ENCODE peak calls at places on chromosomes 6 and 20, in five cellular contexts. X, P, V, Q and E are unnamed samples.

GRCh38 chr6:80357674-80358073 is 251.2 kb downstream of the BCKDHB start:
- DNase-seq in X (no peak), P (no peak), V (no peak), Q (no peak), E (peak; percentile 92)

GRCh38 chr20:39893013-39893685 is 795.9 kb downstream of the MAFB start:
- DNase-seq in P (no peak), V (no peak), X (no peak), Q (peak; percentile 77), E (peak; percentile 82)

GRCh38 chr20:1946442-1946761 is 47.5 kb downstream of the PDYN start:
- DNase-seq in P (no peak), X (no peak), Q (no peak), V (no peak), E (no peak)

GRCh38 chr6:160992323-160993314 is 1.1 kb downstream of the MAP3K4 start:
- DNase-seq in V (peak; percentile 66), X (peak; percentile 79), P (peak; percentile 48), Q (peak; percentile 60), E (peak; percentile 80)

GRCh38 chr20:24718277-24718676 is 230.8 kb upstream of the CST7 start:
- DNase-seq in X (no peak), Q (no peak), V (no peak), P (no peak), E (no peak)

GRCh38 chr6:170134077-170135040 is 156.5 kb downstream of the DLL1 start:
- DNase-seq in V (no peak), P (peak; percentile 14), X (no peak), Q (no peak), E (no peak)

GRCh38 chr20:49775229-49775693 is 37.4 kb upstream of the SLC9A8 start:
- DNase-seq in X (no peak), P (peak; percentile 30), V (peak; percentile 85), Q (peak; percentile 48), E (peak; percentile 69)

GRCh38 chr20:19726126-19726525 is 31.9 kb upstream of the RIN2 start:
- DNase-seq in X (no peak), Q (no peak), P (no peak), V (no peak), E (peak; percentile 34)

GRCh38 chr6:26554669-26555504 is 16.7 kb downstream of the HMGN4 start:
- DNase-seq in V (no peak), P (no peak), Q (no peak), X (no peak), E (peak; percentile 68)

GRCh38 chr6:30061766-30062458 is 847 bp downstream of the POLR1H start:
- DNase-seq in X (no peak), V (peak; percentile 16), Q (no peak), P (peak; percentile 22), E (peak; percentile 22)

GRCh38 chr6:17907467-17908229 is 79.8 kb downstream of the KIF13A start:
- DNase-seq in P (peak; percentile 45), V (peak; percentile 80), X (no peak), Q (peak; percentile 93), E (peak; percentile 99)

GRCh38 chr6:142700032-142700431 is 244.9 kb downstream of the HIVEP2 start:
- DNase-seq in Q (no peak), P (no peak), V (no peak), X (no peak), E (no peak)

GRCh38 chr6:22954749-22955385 is 385.5 kb downstream of the HDGFL1 start:
- DNase-seq in X (no peak), P (no peak), Q (no peak), V (no peak), E (no peak)

GRCh38 chr6:170122676-170123075 is 168.2 kb downstream of the DLL1 start:
- DNase-seq in P (no peak), Q (no peak), V (no peak), X (no peak), E (no peak)

GRCh38 chr20:46894971-46895905 is 595 bp downstream of the EYA2 start:
- DNase-seq in V (no peak), Q (no peak), X (peak; percentile 64), P (no peak), E (peak; percentile 22)

GRCh38 chr20:3011752-3012151 is 31.7 kb upstream of the GNRH2 start:
- DNase-seq in V (no peak), P (no peak), Q (no peak), X (no peak), E (no peak)

GRCh38 chr20:50266293-50267040 is 75.8 kb downstream of the CEBPB start:
- DNase-seq in P (no peak), Q (no peak), V (no peak), X (no peak), E (no peak)

GRCh38 chr6:156697224-156697623 is 80.0 kb upstream of the ARID1B start:
- DNase-seq in V (no peak), X (no peak), P (no peak), Q (no peak), E (no peak)

GRCh38 chr6:106620931-106621672 is 8.2 kb downstream of the RTN4IP1 start:
- DNase-seq in X (no peak), Q (peak; percentile 16), P (no peak), V (no peak), E (no peak)

GRCh38 chr6:107106165-107106564 is 9.2 kb downstream of the BEND3 start:
- DNase-seq in Q (no peak), X (peak; percentile 34), V (no peak), P (no peak), E (no peak)

GRCh38 chr6:127420558-127420957 is 38.6 kb downstream of the KIAA0408 start:
- DNase-seq in V (peak; percentile 64), Q (peak; percentile 85), X (peak; percentile 57), P (peak; percentile 53), E (peak; percentile 88)

GRCh38 chr6:154247119-154247814 is 109.3 kb downstream of the IPCEF1 start:
- DNase-seq in V (no peak), X (peak; percentile 4), Q (no peak), P (no peak), E (no peak)

GRCh38 chr6:113381957-113382356 is 475.2 kb upstream of the MARCKS start:
- DNase-seq in P (peak; percentile 22), X (peak; percentile 18), V (no peak), Q (peak; percentile 56), E (peak; percentile 82)

GRCh38 chr20:34096699-34097420 is 15.2 kb downstream of the EIF2S2 start:
- DNase-seq in Q (no peak), P (no peak), X (no peak), V (no peak), E (no peak)

GRCh38 chr20:63083831-63084562 is 77.2 kb upstream of the BHLHE23 start:
- DNase-seq in V (no peak), P (no peak), Q (no peak), X (no peak), E (no peak)

GRCh38 chr20:53738039-53738944 is 144.7 kb upstream of the ZNF217 start:
- DNase-seq in X (peak; percentile 86), V (peak; percentile 70), P (peak; percentile 82), Q (no peak), E (peak; percentile 98)

GRCh38 chr20:58349586-58349985 is 39.4 kb upstream of the VAPB start:
- DNase-seq in X (no peak), P (no peak), Q (peak; percentile 51), V (no peak), E (peak; percentile 54)

GRCh38 chr20:62814060-62814708 is 2.7 kb upstream of the COL9A3 start:
- DNase-seq in P (no peak), X (no peak), V (no peak), Q (no peak), E (no peak)

GRCh38 chr20:1775117-1775516 is 117.5 kb upstream of the SIRPG start:
- DNase-seq in Q (no peak), X (no peak), P (no peak), V (no peak), E (peak; percentile 53)

GRCh38 chr6:21915707-21916399 is 322.3 kb downstream of the SOX4 start:
- DNase-seq in X (no peak), P (no peak), V (no peak), Q (peak; percentile 12), E (peak; percentile 60)

DNA sequence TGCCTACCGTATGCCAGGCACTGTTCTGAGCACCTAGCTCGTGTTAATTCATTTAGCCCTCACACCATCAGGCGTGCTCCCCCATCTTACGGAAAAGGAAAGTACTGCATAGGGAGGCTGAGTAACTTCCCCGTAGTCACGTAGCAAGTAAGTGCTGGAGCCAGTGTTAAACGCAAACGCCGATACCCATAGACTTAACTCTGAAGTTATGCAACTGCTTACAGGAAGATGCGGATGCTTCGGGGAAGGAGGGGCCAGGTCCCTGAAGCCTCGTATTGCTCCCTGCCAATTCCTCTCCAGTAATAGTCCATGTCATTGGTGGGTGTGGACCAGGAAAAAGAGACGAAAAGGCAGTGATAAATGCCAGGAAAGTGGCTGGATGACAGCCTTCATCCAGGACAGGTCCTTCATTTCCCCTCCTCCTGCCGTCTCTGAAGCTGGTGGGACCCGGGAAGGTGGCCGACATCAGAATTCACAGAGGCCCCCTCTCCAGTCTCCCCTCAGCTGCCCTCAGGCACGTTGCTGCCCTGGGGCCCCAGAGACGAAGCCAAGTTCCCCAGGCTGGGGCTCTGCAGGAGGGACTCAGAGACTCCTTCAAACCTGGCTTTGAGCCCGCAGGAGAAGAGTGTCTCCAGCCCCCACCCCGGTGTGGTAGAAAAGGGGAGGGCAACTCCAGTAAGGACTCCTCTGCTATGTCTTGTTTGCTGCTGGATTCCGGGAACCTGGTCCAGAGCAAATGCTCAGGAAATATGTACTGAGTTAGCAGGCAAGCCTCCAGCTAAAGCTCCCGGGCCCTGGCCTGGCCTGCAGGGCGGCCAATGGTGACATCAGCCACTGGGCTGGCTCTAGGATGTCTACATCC is 37.7 kb downstream of the RAB44 start:
- DNase-seq in P (peak; percentile 53), Q (peak; percentile 33), X (peak; percentile 26), V (peak; percentile 82), E (peak; percentile 90)
- TF ChIP-seq CTCF in P (no peak), Q (no peak), X (peak; percentile 21), V (peak; percentile 29), E (peak; percentile 42)

GRCh38 chr20:52105573-52106422 is 85.8 kb downstream of the ZFP64 start:
- DNase-seq in Q (no peak), P (no peak), X (peak; percentile 47), V (no peak), E (peak; percentile 21)
- H3K4me3 ChIP-seq in Q (peak overlapping the region; percentile 73), P (peak overlapping the region; percentile 26), X (peak overlapping the region; percentile 24), V (peak overlapping the region; percentile 22), E (peak overlapping the region; percentile 71)

DNA sequence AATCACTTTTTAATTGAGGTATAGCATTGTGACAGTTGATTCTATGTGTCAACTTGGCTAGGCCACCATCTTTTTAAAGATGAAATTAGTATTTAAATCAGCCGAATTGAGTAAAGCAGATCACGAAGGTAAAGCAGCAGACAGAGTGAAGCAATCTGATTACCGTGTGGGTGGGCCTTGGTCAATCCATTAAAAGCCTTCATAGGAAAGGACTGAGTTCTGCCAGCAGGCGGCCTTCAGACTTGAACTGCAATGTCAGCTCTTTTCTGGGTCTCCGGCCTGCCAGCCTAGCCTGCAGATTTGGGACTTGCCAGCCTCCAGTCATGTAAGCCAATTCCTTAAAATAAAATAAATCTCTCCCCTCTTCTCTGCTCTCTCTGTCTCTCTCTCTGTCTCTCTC is 22.4 kb upstream of the TGM2 start:
- DNase-seq in P (no peak), V (no peak), X (peak; percentile 43), Q (no peak), E (peak; percentile 46)
- TF ChIP-seq CTCF in P (no peak), V (no peak), X (peak; percentile 16), Q (peak; percentile 12), E (peak; percentile 42)

GRCh38 chr6:34144581-34145160 is 1.2 kb downstream of the GRM4 start:
- DNase-seq in P (no peak), V (no peak), Q (no peak), X (no peak), E (no peak)

GRCh38 chr6:34146021-34146782 is at the start of gene GRM4:
- DNase-seq in P (no peak), Q (no peak), V (no peak), X (no peak), E (no peak)

GRCh38 chr6:34143884-34144580 is 1.9 kb downstream of the GRM4 start:
- DNase-seq in Q (no peak), P (no peak), V (no peak), X (peak; percentile 81), E (no peak)

GRCh38 chr6:34146801-34147592 is 1.1 kb upstream of the GRM4 start:
- DNase-seq in P (no peak), V (no peak), X (no peak), Q (no peak), E (peak; percentile 58)

GRCh38 chr6:34145161-34146020 is 496 bp downstream of the GRM4 start:
- DNase-seq in X (peak; percentile 78), Q (no peak), P (no peak), V (no peak), E (peak; percentile 48)
- H3K4me3 ChIP-seq in X (peak overlapping the region; percentile 51), Q (peak overlapping the region; percentile 19), P (peak overlapping the region; percentile 29), V (peak overlapping the region; percentile 32), E (peak overlapping the region; percentile 38)